ENCODE peak calls at places on chromosomes 5 and 9, in eight cellular contexts. X, I, C, W, E, J, F and T are unnamed samples.
A peak's percentile ranks its signal among the peaks of the same experiment; 100 is the strongest.

GRCh38 chr9:106075991-106076390 is 381.6 kb downstream of the TMEM38B start:
- DNase-seq in X (no peak), I (no peak), C (peak; percentile 21), W (peak; percentile 56), E (no peak), J (no peak), F (no peak), T (peak; percentile 83)

GRCh38 chr9:103700558-103700957 is 393.6 kb upstream of the SMC2 start:
- DNase-seq in X (no peak), I (no peak), C (no peak), W (peak; percentile 7), E (no peak), J (no peak), F (no peak), T (no peak)

GRCh38 chr5:5103249-5103648 is 36.9 kb upstream of the ADAMTS16 start:
- DNase-seq in X (no peak), I (no peak), C (no peak), W (no peak), E (no peak), J (no peak), F (no peak), T (no peak)

GRCh38 chr5:75138674-75139073 is 86.3 kb upstream of the GCNT4 start:
- DNase-seq in X (no peak), I (no peak), C (no peak), W (no peak), E (no peak), J (no peak), F (no peak), T (no peak)

GRCh38 chr9:136626066-136626725 is 36.5 kb upstream of the EGFL7 start:
- DNase-seq in X (no peak), I (no peak), C (no peak), W (no peak), E (no peak), J (no peak), F (no peak), T (no peak)

GRCh38 chr5:149326611-149327010 is 18.7 kb upstream of the GRPEL2 start:
- DNase-seq in X (no peak), I (no peak), C (no peak), W (no peak), E (no peak), J (no peak), F (no peak), T (no peak)

GRCh38 chr9:93450817-93451761 is at the start of gene FAM120A:
- DNase-seq in X (peak; percentile 64), I (peak; percentile 73), C (peak; percentile 66), W (peak; percentile 88), E (peak; percentile 67), J (peak; percentile 61), F (peak; percentile 81), T (peak; percentile 65)

GRCh38 chr9:130872912-130873503 is 23.6 kb downstream of the QRFP start:
- DNase-seq in X (no peak), I (peak; percentile 70), C (peak; percentile 68), W (no peak), E (no peak), J (no peak), F (peak; percentile 44), T (no peak)

GRCh38 chr9:84368593-84368992 is 28.0 kb upstream of the SLC28A3 start:
- DNase-seq in X (no peak), I (no peak), C (no peak), W (peak; percentile 18), E (no peak), J (no peak), F (no peak), T (no peak)

GRCh38 chr5:102853680-102854079 is 98.6 kb downstream of the PAM start:
- DNase-seq in X (no peak), I (no peak), C (no peak), W (no peak), E (no peak), J (no peak), F (no peak), T (no peak)

GRCh38 chr9:4548796-4549725 is 58.8 kb downstream of the SLC1A1 start:
- DNase-seq in X (no peak), I (peak; percentile 22), C (no peak), W (peak; percentile 10), E (no peak), J (peak; percentile 28), F (no peak), T (no peak)

GRCh38 chr5:77239126-77239741 is 28.8 kb downstream of the PDE8B start:
- DNase-seq in X (no peak), I (no peak), C (no peak), W (peak; percentile 40), E (no peak), J (no peak), F (no peak), T (no peak)

GRCh38 chr9:131524578-131525315 is 6.3 kb downstream of the UCK1 start:
- DNase-seq in X (no peak), I (no peak), C (no peak), W (no peak), E (no peak), J (no peak), F (no peak), T (no peak)

GRCh38 chr5:123579410-123579809 is 67.4 kb downstream of the CSNK1G3 start:
- DNase-seq in X (no peak), I (no peak), C (no peak), W (no peak), E (no peak), J (no peak), F (no peak), T (no peak)

GRCh38 chr9:85425153-85425611 is 316.6 kb downstream of the AGTPBP1 start:
- DNase-seq in X (no peak), I (peak; percentile 35), C (peak; percentile 28), W (peak; percentile 64), E (no peak), J (no peak), F (peak; percentile 42), T (peak; percentile 14)

GRCh38 chr9:130661461-130662098 is 2.8 kb upstream of the PRDM12 start:
- DNase-seq in X (no peak), I (no peak), C (no peak), W (no peak), E (no peak), J (no peak), F (no peak), T (no peak)

DNA sequence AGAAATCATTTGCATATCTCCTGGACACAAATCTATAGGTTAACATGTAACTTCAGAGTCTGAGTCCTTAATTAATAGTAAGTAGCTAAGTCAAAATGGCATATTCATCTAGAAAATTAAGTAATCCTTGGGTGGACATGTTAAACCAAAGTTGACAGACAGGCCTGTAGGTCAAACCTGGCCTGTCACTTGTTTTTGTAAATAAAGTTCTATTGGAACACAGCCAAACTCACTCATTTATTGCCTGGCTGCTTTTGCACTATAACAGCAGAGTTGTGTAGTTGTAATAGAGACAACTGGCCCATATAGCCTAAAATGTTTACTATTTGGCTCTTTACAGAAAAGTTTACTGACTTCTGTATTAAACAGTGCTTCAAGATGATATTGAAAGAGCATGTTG is 24.6 kb upstream of the GPR21 start:
- DNase-seq in X (no peak), I (no peak), C (no peak), W (no peak), E (no peak), J (no peak), F (no peak), T (no peak)
- H3K36me3 ChIP-seq in X (peaks cover 29% of the 10 kb centered on the region), I (peaks cover 56% of the 10 kb centered on the region), C (no peaks in the 10 kb centered on the region), W (peaks cover 14% of the 10 kb centered on the region), E (no peaks in the 10 kb centered on the region), J (no peaks in the 10 kb centered on the region), F (no peaks in the 10 kb centered on the region), T (peaks cover 43% of the 10 kb centered on the region)

GRCh38 chr5:34017254-34017653 is 9.4 kb upstream of the AMACR start:
- DNase-seq in X (no peak), I (no peak), C (no peak), W (no peak), E (no peak), J (no peak), F (no peak), T (no peak)
- H3K4me1 ChIP-seq in X (peaks cover 5% of the 10 kb centered on the region), I (peaks cover 18% of the 10 kb centered on the region), C (no peaks in the 10 kb centered on the region), W (no peaks in the 10 kb centered on the region), E (no peaks in the 10 kb centered on the region), J (no peaks in the 10 kb centered on the region), F (peaks cover 2% of the 10 kb centered on the region), T (no peaks in the 10 kb centered on the region)

DNA sequence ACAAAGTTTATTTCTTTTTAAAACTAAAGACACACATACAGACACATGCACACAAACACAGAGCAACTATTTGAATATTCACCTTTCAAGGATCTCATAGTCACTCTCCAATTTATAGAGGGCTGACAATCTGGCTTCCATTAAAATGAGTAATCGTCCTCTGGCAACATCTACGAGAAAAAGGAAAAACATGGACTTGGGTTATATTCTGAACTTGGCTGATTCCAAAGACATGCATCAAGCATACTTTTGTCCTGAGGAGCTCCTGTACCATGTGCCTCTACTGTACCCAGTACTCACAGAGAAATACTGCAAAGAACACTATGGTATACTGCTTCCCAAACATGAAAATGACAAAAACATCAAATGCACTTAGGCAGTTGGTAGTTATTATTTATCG is 15.4 kb downstream of the IARS1 start:
- DNase-seq in X (no peak), I (no peak), C (no peak), W (no peak), E (no peak), J (no peak), F (no peak), T (no peak)
- H3K36me3 ChIP-seq in X (peaks cover 75% of the 10 kb centered on the region), I (peaks cover 96% of the 10 kb centered on the region), C (no peaks in the 10 kb centered on the region), W (peaks cover 83% of the 10 kb centered on the region), E (peaks cover 30% of the 10 kb centered on the region), J (no peaks in the 10 kb centered on the region), F (no peaks in the 10 kb centered on the region), T (peaks cover 95% of the 10 kb centered on the region)

GRCh38 chr9:81596671-81597426 is 92.5 kb downstream of the TLE1 start:
- DNase-seq in X (no peak), I (no peak), C (no peak), W (peak; percentile 66), E (no peak), J (no peak), F (no peak), T (no peak)

GRCh38 chr9:81594415-81594814 is 94.9 kb downstream of the TLE1 start:
- DNase-seq in X (no peak), I (no peak), C (no peak), W (no peak), E (no peak), J (no peak), F (no peak), T (no peak)

GRCh38 chr9:81592890-81593271 is 96.5 kb downstream of the TLE1 start:
- DNase-seq in X (no peak), I (peak; percentile 36), C (no peak), W (no peak), E (no peak), J (no peak), F (no peak), T (no peak)

GRCh38 chr9:81597749-81598497 is 91.4 kb downstream of the TLE1 start:
- DNase-seq in X (no peak), I (no peak), C (no peak), W (no peak), E (no peak), J (no peak), F (no peak), T (no peak)

DNA sequence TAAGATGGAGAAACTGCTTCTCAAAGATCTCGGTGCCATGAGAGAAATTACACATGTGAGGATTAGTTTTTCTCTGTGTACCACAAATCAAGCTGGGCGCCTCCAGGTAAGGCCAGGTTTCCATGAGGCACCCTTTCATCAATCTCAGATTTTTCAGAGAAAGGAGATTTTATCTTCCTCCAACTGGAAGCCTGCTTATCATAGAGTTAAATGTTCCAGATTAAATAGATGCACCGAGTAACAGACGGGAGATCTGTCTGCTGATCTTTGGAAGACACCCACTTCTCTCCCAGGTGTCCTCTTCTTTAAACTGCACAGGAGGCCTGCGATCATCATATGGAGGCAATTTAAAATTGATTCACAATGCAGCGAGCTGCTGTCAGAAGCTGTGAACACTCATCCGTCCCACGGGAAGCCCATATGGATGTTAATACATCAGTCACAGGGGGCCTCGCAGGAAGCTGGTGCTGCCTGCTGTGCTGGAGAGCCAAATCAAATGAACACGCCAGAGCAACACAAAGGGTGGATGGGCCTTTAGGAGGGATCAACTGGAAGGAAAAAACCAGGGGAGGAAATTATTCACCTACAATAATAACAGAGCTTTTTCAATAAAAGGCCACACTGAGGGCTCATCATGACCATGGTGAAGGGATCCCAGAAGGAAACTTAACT is 93.3 kb downstream of the TLE1 start:
- DNase-seq in X (no peak), I (no peak), C (no peak), W (no peak), E (no peak), J (no peak), F (no peak), T (no peak)
- H3K4me1 ChIP-seq in X (no peaks in the 10 kb centered on the region), I (peaks cover 50% of the 10 kb centered on the region), C (no peaks in the 10 kb centered on the region), W (no peaks in the 10 kb centered on the region), E (no peaks in the 10 kb centered on the region), J (no peaks in the 10 kb centered on the region), F (peaks cover 1% of the 10 kb centered on the region), T (no peaks in the 10 kb centered on the region)